ENCODE peak calls at places on chromosomes 6 and 20, in eight cellular contexts. F, X, J, M, A, V, T and H are unnamed samples. For H3K4me1, the result is how much of the 10 kb centered on the place peaks cover.

GRCh38 chr6:135782517-135782916 is 69.0 kb upstream of the PDE7B start:
- DNase-seq in M (no peak), X (no peak), J (no peak), A (no peak), V (no peak), T (no peak), F (no peak), H (no peak)

GRCh38 chr6:20755631-20756030 is 221.4 kb downstream of the CDKAL1 start:
- DNase-seq in A (no peak), F (no peak), M (no peak), J (no peak), T (no peak), X (no peak), V (no peak), H (no peak)

GRCh38 chr6:169702640-169703246 is 817 bp downstream of the C6orf120 start:
- DNase-seq in J (no peak), A (peak), T (no peak), M (no peak), X (peak), V (no peak), F (no peak), H (no peak)

GRCh38 chr6:21522773-21523490 is 70.6 kb upstream of the SOX4 start:
- DNase-seq in J (no peak), F (peak), X (no peak), V (peak), T (no peak), M (no peak), A (peak), H (no peak)

GRCh38 chr20:46545077-46545826 is 5.2 kb downstream of the OCSTAMP start:
- DNase-seq in M (no peak), A (no peak), J (no peak), X (no peak), F (no peak), V (no peak), T (no peak), H (no peak)

GRCh38 chr6:163354779-163355431 is 59.6 kb upstream of the QKI start:
- DNase-seq in T (peak), J (no peak), X (no peak), M (no peak), A (peak), V (no peak), F (no peak), H (peak)

GRCh38 chr20:8721098-8721497 is 347.8 kb upstream of the PLCB4 start:
- DNase-seq in V (no peak), M (no peak), J (peak), F (peak), A (peak), T (peak), X (peak), H (peak)

GRCh38 chr6:169975701-169976100 is 224.3 kb downstream of the ERMARD start:
- DNase-seq in M (no peak), J (no peak), T (no peak), F (no peak), V (no peak), A (no peak), X (no peak), H (no peak)

GRCh38 chr6:44043479-44044153 is 83.6 kb downstream of the MRPL14 start:
- DNase-seq in M (peak), J (no peak), F (no peak), A (peak), T (no peak), X (no peak), V (no peak), H (no peak)

GRCh38 chr6:17987576-17988421 is at the start of gene KIF13A:
- DNase-seq in T (peak), A (peak), V (peak), J (no peak), M (peak), F (peak), X (peak), H (no peak)

GRCh38 chr6:112225691-112226090 is 28.7 kb downstream of the LAMA4 start:
- DNase-seq in T (no peak), F (no peak), J (no peak), V (no peak), X (no peak), M (no peak), A (no peak), H (no peak)

GRCh38 chr6:112222111-112222726 is 32.1 kb downstream of the LAMA4 start:
- DNase-seq in M (no peak), T (no peak), F (no peak), X (no peak), A (no peak), V (no peak), J (no peak), H (no peak)

GRCh38 chr6:112224088-112224487 is 30.3 kb downstream of the LAMA4 start:
- DNase-seq in M (no peak), J (no peak), X (no peak), T (no peak), V (no peak), F (no peak), A (no peak), H (no peak)

GRCh38 chr6:112221561-112221960 is 32.8 kb downstream of the LAMA4 start:
- DNase-seq in J (no peak), T (no peak), V (no peak), X (no peak), F (no peak), M (no peak), A (no peak), H (no peak)

GRCh38 chr6:112223070-112223861 is 31.1 kb downstream of the LAMA4 start:
- DNase-seq in F (no peak), A (no peak), J (no peak), X (no peak), M (no peak), V (no peak), T (no peak), H (no peak)
- H3K4me1 ChIP-seq in F (under half), A (under half), J (under half), X (under half), M (under half), V (under half), T (half or more), H (under half)

DNA sequence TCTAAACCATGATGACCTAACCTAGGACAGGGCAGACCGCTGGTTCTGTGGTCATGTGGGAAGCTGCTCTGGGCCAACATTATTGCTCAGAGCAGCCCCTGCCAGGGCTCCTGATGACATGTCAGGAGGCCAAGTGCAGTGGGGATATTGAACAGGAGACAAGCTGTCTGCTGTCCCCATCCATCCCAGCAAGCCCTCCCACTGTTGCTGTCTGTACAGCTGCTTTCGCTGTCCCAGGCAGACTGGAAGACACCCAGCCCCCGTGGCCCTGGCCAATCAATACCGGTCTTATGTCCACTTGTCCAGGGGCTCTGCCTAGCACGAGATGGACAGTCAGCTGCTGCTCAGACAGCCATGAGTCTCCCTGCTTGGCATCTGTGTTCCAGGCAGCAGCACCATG is 43.2 kb upstream of the FNDC1 start:
- DNase-seq in T (no peak), M (no peak), J (no peak), X (no peak), F (no peak), A (peak), V (no peak), H (no peak)
- TF ChIP-seq MAX in T (no peak), M (no peak), J (no peak), X (no peak), F (no peak), A (no peak), V (no peak), H (no peak)

DNA sequence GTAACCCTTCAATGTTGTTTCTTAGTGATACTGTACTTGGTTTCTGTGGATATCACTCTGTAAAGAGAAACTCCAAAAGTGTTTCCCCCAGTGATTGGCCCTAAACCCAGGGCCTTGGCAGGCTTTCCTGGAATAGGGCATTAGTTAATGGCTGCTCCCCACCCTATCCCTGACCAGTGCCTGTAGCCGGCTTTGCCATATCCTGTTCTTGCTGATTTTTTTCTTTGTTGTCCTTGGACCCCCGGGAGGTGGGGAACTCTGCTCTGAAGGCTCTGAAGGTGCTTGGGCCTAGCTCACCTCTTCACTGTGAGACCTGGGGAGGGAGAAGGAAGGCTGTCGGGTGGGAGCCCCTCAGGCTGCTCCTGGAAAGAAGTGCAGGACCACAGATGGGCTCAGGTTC is 120.1 kb downstream of the TCP11 start:
- DNase-seq in F (no peak), A (no peak), X (no peak), M (no peak), J (no peak), V (no peak), T (no peak), H (no peak)
- H3K4me1 ChIP-seq in F (under half), A (under half), X (under half), M (under half), J (under half), V (under half), T (half or more), H (under half)

GRCh38 chr20:37243937-37244571 is 17.6 kb downstream of the GHRH start:
- DNase-seq in J (no peak), M (no peak), V (no peak), T (peak), A (no peak), X (no peak), F (no peak), H (no peak)

GRCh38 chr20:37243076-37243936 is 18.3 kb downstream of the GHRH start:
- DNase-seq in A (no peak), X (no peak), J (no peak), T (no peak), M (no peak), V (peak), F (no peak), H (no peak)

GRCh38 chr20:37245181-37245580 is 16.4 kb downstream of the GHRH start:
- DNase-seq in V (no peak), X (no peak), T (no peak), F (no peak), A (no peak), M (no peak), J (no peak), H (no peak)

GRCh38 chr20:37245671-37246237 is 15.9 kb downstream of the GHRH start:
- DNase-seq in V (peak), X (no peak), A (no peak), F (no peak), M (no peak), J (no peak), T (no peak), H (no peak)

DNA sequence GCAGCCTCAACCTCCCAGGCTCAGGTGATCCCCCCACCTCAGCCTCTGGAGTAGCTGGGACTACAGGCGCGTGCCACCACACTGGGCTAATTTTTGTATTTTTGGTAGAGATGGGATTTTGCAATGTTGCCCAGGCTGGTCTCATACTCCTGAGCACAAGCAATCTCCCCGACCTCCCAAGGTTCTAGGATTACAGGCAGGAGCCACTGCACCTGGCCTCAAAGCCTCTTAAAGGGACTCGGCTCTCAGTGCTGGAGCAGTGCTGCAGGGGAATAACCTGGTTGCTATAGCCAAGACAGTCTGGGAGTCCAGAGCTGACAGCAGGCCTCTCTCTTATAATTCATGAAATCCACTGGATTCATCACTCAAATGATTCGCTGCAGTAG is 17.0 kb downstream of the GHRH start:
- DNase-seq in J (no peak), A (no peak), T (no peak), X (no peak), V (no peak), F (no peak), M (no peak), H (no peak)
- TF ChIP-seq MAX in J (no peak), A (no peak), T (no peak), X (no peak), V (no peak), F (no peak), M (no peak), H (no peak)